ENCODE peak calls at places on chromosomes 7 and 10, in ten cellular contexts. B, X, S, N, I, E, J, F, L and C are unnamed samples.

GRCh38 chr10:31586708-31587107 is 267.7 kb downstream of the ZEB1 start:
- DNase-seq in B (no peak), X (peak), S (no peak), N (no peak), I (no peak), E (no peak), J (no peak), F (no peak), L (no peak), C (no peak)

GRCh38 chr10:49323171-49323895 is 24.4 kb downstream of the C10orf71 start:
- DNase-seq in B (no peak), X (no peak), S (peak), N (no peak), I (no peak), E (no peak), J (no peak), F (no peak), L (no peak), C (no peak)

GRCh38 chr10:8206882-8207281 is 152.4 kb downstream of the GATA3 start:
- DNase-seq in B (no peak), X (no peak), S (no peak), N (no peak), I (no peak), E (no peak), J (no peak), F (no peak), L (no peak), C (no peak)

GRCh38 chr7:44185729-44186128 is 3.5 kb downstream of the GCK start:
- DNase-seq in B (no peak), X (no peak), S (no peak), N (no peak), I (no peak), E (no peak), J (no peak), F (no peak), L (no peak), C (no peak)

GRCh38 chr10:126926568-126926967 is 21.3 kb downstream of the DOCK1 start:
- DNase-seq in B (no peak), X (no peak), S (no peak), N (no peak), I (no peak), E (no peak), J (no peak), F (no peak), L (no peak), C (no peak)

GRCh38 chr7:94509879-94510581 is 421 bp downstream of the CASD1 start:
- DNase-seq in B (peak), X (peak), S (peak), N (no peak), I (peak), E (peak), J (peak), F (peak), L (peak), C (peak)

GRCh38 chr7:22632674-22633073 is 94.3 kb upstream of the IL6 start:
- DNase-seq in B (no peak), X (no peak), S (no peak), N (no peak), I (peak), E (no peak), J (no peak), F (no peak), L (no peak), C (no peak)

GRCh38 chr7:125127304-125127703 is 197.7 kb upstream of the POT1 start:
- DNase-seq in B (no peak), X (no peak), S (no peak), N (no peak), I (no peak), E (no peak), J (no peak), F (no peak), L (no peak), C (no peak)

GRCh38 chr10:7258948-7259523 is 151.8 kb downstream of the SFMBT2 start:
- DNase-seq in B (no peak), X (no peak), S (no peak), N (no peak), I (peak), E (peak), J (no peak), F (peak), L (no peak), C (no peak)

GRCh38 chr10:126783806-126784205 is 113.3 kb upstream of the C10orf90 start:
- DNase-seq in B (no peak), X (no peak), S (no peak), N (no peak), I (peak), E (no peak), J (no peak), F (no peak), L (no peak), C (no peak)

GRCh38 chr10:86936661-86937501 is 20.5 kb downstream of the MMRN2 start:
- DNase-seq in B (peak), X (peak), S (peak), N (no peak), I (peak), E (no peak), J (no peak), F (no peak), L (no peak), C (no peak)

GRCh38 chr7:52973126-52973525 is 62.3 kb upstream of the POM121L12 start:
- DNase-seq in B (no peak), X (no peak), S (no peak), N (no peak), I (no peak), E (no peak), J (no peak), F (no peak), L (no peak), C (no peak)

GRCh38 chr10:46080886-46081285 is 34.8 kb upstream of the MSMB start:
- DNase-seq in B (no peak), X (no peak), S (no peak), N (no peak), I (no peak), E (no peak), J (no peak), F (no peak), L (no peak), C (no peak)

GRCh38 chr7:127667017-127667670 is 15.2 kb downstream of the SND1 start:
- DNase-seq in B (no peak), X (no peak), S (no peak), N (no peak), I (peak), E (no peak), J (no peak), F (no peak), L (no peak), C (peak)

GRCh38 chr10:119859422-119860258 is 13.0 kb downstream of the MCMBP start:
- DNase-seq in B (no peak), X (no peak), S (no peak), N (no peak), I (peak), E (no peak), J (peak), F (no peak), L (no peak), C (peak)

GRCh38 chr10:14904316-14904732 is 25.7 kb downstream of the SUV39H2 start:
- DNase-seq in B (no peak), X (no peak), S (no peak), N (no peak), I (peak), E (peak), J (peak), F (no peak), L (no peak), C (peak)

GRCh38 chr7:126426652-126427051 is 826.1 kb downstream of the GRM8 start:
- DNase-seq in B (no peak), X (no peak), S (no peak), N (no peak), I (no peak), E (no peak), J (no peak), F (no peak), L (no peak), C (no peak)
- TF ChIP-seq CTCF in B (no peak), X (no peak), S (no peak), N (no peak), I (no peak), E (no peak), J (no peak), F (no peak), L (no peak), C (no peak)

GRCh38 chr7:76507723-76508406 is 2.5 kb upstream of the UPK3B start:
- DNase-seq in B (no peak), X (peak), S (no peak), N (no peak), I (no peak), E (no peak), J (no peak), F (no peak), L (peak), C (no peak)
- H3K27ac ChIP-seq in B (no peak), X (no peak), S (no peak), N (no peak), I (no peak), E (no peak), J (no peak), F (no peak), L (no peak), C (peak)

DNA sequence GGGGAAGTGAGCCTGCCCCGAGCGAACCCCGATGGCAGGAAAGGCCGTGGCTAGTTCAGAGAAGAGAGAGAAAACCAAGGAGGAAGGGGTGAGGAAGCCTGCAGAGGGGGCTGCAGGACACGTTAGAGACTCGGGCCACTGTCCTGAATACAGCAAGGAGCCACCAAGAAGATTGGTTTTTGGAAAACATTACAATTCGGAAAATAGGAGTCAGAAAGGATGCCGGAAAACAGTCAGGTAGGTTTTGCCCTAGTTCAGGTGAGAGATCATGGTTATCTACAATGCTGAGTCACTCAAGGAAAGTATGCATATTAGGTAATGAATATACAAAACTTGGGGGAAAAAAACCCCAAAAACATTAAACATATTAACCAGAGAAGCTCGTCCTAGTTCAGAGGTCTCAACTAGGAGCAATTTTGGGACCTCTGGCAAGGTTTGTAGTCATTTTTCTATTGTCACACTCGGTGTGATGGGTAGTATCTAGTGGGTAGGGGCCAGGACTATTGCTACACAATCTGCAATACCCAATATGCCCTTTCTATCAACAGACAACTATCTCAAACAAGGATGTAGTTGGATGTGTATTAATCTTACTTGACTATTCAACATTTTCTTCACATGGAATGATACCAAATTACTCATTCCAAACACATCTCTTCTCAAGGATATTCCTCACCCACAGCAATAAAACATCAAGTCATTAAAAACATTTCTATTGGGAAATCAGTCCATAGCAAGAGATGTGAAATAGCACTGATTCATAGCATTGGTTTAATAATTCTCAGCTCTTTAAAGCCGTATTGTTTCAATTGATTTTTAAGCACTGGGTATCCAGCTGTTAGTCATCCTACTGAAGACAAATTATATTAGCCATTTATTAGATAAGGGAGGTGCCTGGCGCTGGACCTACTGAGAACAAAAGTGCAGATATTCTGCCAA is 74.4 kb upstream of the RSU1 start:
- DNase-seq in B (peak), X (peak), S (peak), N (no peak), I (peak), E (peak), J (peak), F (peak), L (peak), C (peak)
- TF ChIP-seq CTCF in B (no peak), X (peak), S (peak), N (no peak), I (peak), E (peak), J (peak), F (peak), L (peak), C (no peak)

GRCh38 chr7:26005683-26006410 is 146.2 kb upstream of the NFE2L3 start:
- DNase-seq in B (no peak), X (no peak), S (peak), N (no peak), I (no peak), E (no peak), J (no peak), F (peak), L (no peak), C (no peak)
- H3K27ac ChIP-seq in B (no peak), X (no peak), S (peak), N (no peak), I (no peak), E (no peak), J (no peak), F (no peak), L (no peak), C (no peak)